ENCODE peak calls at places on chromosomes 11 and 22, in five cellular contexts. One of them, this sample, is unnamed.

GRCh38 chr11:114187173-114187572 is 109.0 kb upstream of the NNMT start:
- DNase-seq in GM12878: no peak
- DNase-seq in WTC11: no peak
- DNase-seq in HepG2: no peak
- DNase-seq in H1: no peak
- DNase-seq in this sample: no peak

GRCh38 chr11:26904114-26904513 is 89.8 kb upstream of the FIBIN start:
- DNase-seq in WTC11: no peak
- DNase-seq in H1: no peak
- DNase-seq in HepG2: no peak
- DNase-seq in GM12878: no peak
- DNase-seq in this sample: no peak

GRCh38 chr22:21444701-21445436 is 22.3 kb upstream of the TMEM191C start:
- DNase-seq in GM12878: no peak
- DNase-seq in WTC11: peak; percentile 8
- DNase-seq in HepG2: no peak
- DNase-seq in H1: peak; percentile 41
- DNase-seq in this sample: no peak

GRCh38 chr11:12017243-12017678 is 8.8 kb upstream of the DKK3 start:
- DNase-seq in HepG2: no peak
- DNase-seq in H1: no peak
- DNase-seq in GM12878: no peak
- DNase-seq in WTC11: no peak
- DNase-seq in this sample: no peak

GRCh38 chr11:45278721-45279120 is 7.4 kb downstream of the SYT13 start:
- DNase-seq in H1: no peak
- DNase-seq in WTC11: no peak
- DNase-seq in HepG2: no peak
- DNase-seq in GM12878: no peak
- DNase-seq in this sample: no peak

GRCh38 chr11:65524747-65525658 is at the start of gene SCYL1:
- DNase-seq in HepG2: no peak
- DNase-seq in WTC11: peak; percentile 78
- DNase-seq in H1: peak; percentile 88
- DNase-seq in GM12878: no peak
- DNase-seq in this sample: peak; percentile 74

GRCh38 chr22:35552186-35552842 is 11.7 kb downstream of the RASD2 start:
- DNase-seq in H1: peak; percentile 94
- DNase-seq in WTC11: peak; percentile 86
- DNase-seq in GM12878: no peak
- DNase-seq in HepG2: peak; percentile 23
- DNase-seq in this sample: peak; percentile 92

GRCh38 chr11:2721163-2721935 is 21.6 kb upstream of the KCNQ1OT1 start:
- DNase-seq in HepG2: no peak
- DNase-seq in H1: no peak
- DNase-seq in GM12878: no peak
- DNase-seq in WTC11: peak; percentile 63
- DNase-seq in this sample: no peak

GRCh38 chr11:77505956-77506355 is 32.1 kb upstream of the PAK1 start:
- DNase-seq in WTC11: no peak
- DNase-seq in GM12878: no peak
- DNase-seq in H1: no peak
- DNase-seq in HepG2: no peak
- DNase-seq in this sample: no peak

GRCh38 chr22:35482311-35482710 is 58.3 kb upstream of the RASD2 start:
- DNase-seq in H1: no peak
- DNase-seq in HepG2: no peak
- DNase-seq in GM12878: no peak
- DNase-seq in WTC11: no peak
- DNase-seq in this sample: no peak

GRCh38 chr22:20071524-20071972 is 8.5 kb upstream of the DGCR8 start:
- DNase-seq in GM12878: no peak
- DNase-seq in HepG2: no peak
- DNase-seq in WTC11: no peak
- DNase-seq in H1: no peak
- DNase-seq in this sample: peak; percentile 85

GRCh38 chr11:35355102-35355749 is 64.1 kb downstream of the SLC1A2 start:
- DNase-seq in GM12878: no peak
- DNase-seq in HepG2: no peak
- DNase-seq in WTC11: no peak
- DNase-seq in H1: no peak
- DNase-seq in this sample: no peak

GRCh38 chr11:130892847-130893246 is 23.4 kb downstream of the SNX19 start:
- DNase-seq in GM12878: no peak
- DNase-seq in H1: no peak
- DNase-seq in HepG2: no peak
- DNase-seq in WTC11: no peak
- DNase-seq in this sample: no peak

GRCh38 chr11:130902380-130902779 is 13.9 kb downstream of the SNX19 start:
- DNase-seq in GM12878: no peak
- DNase-seq in HepG2: no peak
- DNase-seq in WTC11: no peak
- DNase-seq in H1: no peak
- DNase-seq in this sample: no peak

GRCh38 chr11:130894322-130895025 is 21.8 kb downstream of the SNX19 start:
- DNase-seq in WTC11: peak; percentile 76
- DNase-seq in H1: peak; percentile 87
- DNase-seq in GM12878: peak; percentile 15
- DNase-seq in HepG2: peak; percentile 71
- DNase-seq in this sample: peak; percentile 62

GRCh38 chr11:130899106-130899505 is 17.2 kb downstream of the SNX19 start:
- DNase-seq in GM12878: no peak
- DNase-seq in WTC11: no peak
- DNase-seq in H1: no peak
- DNase-seq in HepG2: no peak
- DNase-seq in this sample: no peak

GRCh38 chr11:130897262-130898182 is 18.8 kb downstream of the SNX19 start:
- DNase-seq in HepG2: no peak
- DNase-seq in H1: no peak
- DNase-seq in WTC11: no peak
- DNase-seq in GM12878: no peak
- DNase-seq in this sample: no peak
- TF ChIP-seq ATF2 in HepG2: no peak
- TF ChIP-seq ATF2 in H1: no peak
- TF ChIP-seq ATF2 in WTC11: no peak
- TF ChIP-seq ATF2 in GM12878: no peak
- TF ChIP-seq ATF2 in this sample: no peak

GRCh38 chr11:74971424-74971823 is 17.3 kb upstream of the NEU3 start:
- DNase-seq in GM12878: no peak
- DNase-seq in WTC11: no peak
- DNase-seq in H1: no peak
- DNase-seq in HepG2: no peak
- DNase-seq in this sample: no peak

GRCh38 chr11:74970852-74971395 is 17.8 kb upstream of the NEU3 start:
- DNase-seq in HepG2: no peak
- DNase-seq in WTC11: no peak
- DNase-seq in GM12878: no peak
- DNase-seq in H1: no peak
- DNase-seq in this sample: no peak

GRCh38 chr11:74966651-74967050 is 17.6 kb downstream of the SPCS2 start:
- DNase-seq in HepG2: no peak
- DNase-seq in GM12878: no peak
- DNase-seq in WTC11: no peak
- DNase-seq in H1: no peak
- DNase-seq in this sample: no peak
- TF ChIP-seq ATF2 in HepG2: no peak
- TF ChIP-seq ATF2 in GM12878: no peak
- TF ChIP-seq ATF2 in WTC11: no peak
- TF ChIP-seq ATF2 in H1: no peak
- TF ChIP-seq ATF2 in this sample: no peak

GRCh38 chr11:64461081-64461480 is 102.1 kb downstream of the RPS6KA4 start:
- DNase-seq in H1: no peak
- DNase-seq in GM12878: no peak
- DNase-seq in HepG2: no peak
- DNase-seq in WTC11: no peak
- DNase-seq in this sample: no peak
- TF ChIP-seq ATF2 in H1: no peak
- TF ChIP-seq ATF2 in GM12878: no peak
- TF ChIP-seq ATF2 in HepG2: no peak
- TF ChIP-seq ATF2 in WTC11: no peak
- TF ChIP-seq ATF2 in this sample: no peak

DNA sequence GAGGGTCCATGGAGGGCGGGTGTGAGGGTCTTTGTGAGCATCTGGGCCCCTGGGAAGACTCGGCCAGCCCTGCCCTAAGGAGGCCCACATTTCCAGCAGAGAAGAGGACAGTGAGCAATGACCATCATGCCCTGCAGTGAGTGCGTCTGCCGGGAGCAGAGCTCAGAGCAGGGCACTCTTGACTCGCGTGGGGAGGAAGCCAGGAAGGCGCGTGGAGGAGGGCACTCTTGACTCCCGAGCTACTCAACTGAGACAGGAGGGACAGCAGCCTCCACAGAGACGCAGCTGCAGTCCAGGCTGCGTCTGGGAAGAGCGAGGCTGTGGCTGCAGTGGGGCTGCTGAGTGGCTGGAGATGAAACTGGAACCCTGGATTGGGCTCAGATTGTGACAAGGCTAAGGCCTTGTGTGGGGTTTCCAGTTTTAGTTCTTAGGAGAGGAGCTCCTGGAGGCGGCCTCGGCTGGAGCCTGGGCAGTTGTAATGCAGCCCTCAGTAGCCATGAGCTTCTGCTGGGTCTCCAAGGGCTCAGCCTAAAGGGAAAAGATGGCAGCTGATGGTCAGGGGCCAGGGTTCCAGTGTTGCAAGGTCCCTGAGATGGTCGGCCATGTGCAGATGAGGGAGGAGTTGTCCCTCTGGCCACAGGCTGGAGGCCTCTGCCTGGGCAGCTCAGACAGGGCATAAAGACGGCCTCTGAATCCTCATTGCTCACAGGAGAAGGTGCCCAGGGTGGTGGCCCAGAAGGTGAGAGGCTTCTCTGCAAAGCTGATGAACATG is 264.7 kb upstream of the B3GAT1 start:
- DNase-seq in GM12878: no peak
- DNase-seq in HepG2: no peak
- DNase-seq in H1: no peak
- DNase-seq in WTC11: no peak
- DNase-seq in this sample: no peak
- TF ChIP-seq ATF2 in GM12878: no peak
- TF ChIP-seq ATF2 in HepG2: no peak
- TF ChIP-seq ATF2 in H1: no peak
- TF ChIP-seq ATF2 in WTC11: no peak
- TF ChIP-seq ATF2 in this sample: no peak

GRCh38 chr11:36540998-36541397 is 26.8 kb upstream of the RAG1 start:
- DNase-seq in HepG2: peak; percentile 32
- DNase-seq in GM12878: peak; percentile 32
- DNase-seq in H1: no peak
- DNase-seq in WTC11: peak; percentile 25
- DNase-seq in this sample: no peak
- TF ChIP-seq ATF2 in HepG2: no peak
- TF ChIP-seq ATF2 in GM12878: no peak
- TF ChIP-seq ATF2 in H1: no peak
- TF ChIP-seq ATF2 in WTC11: no peak
- TF ChIP-seq ATF2 in this sample: no peak

GRCh38 chr11:117437041-117437790 is 109.6 kb downstream of the CEP164 start:
- DNase-seq in HepG2: no peak
- DNase-seq in GM12878: no peak
- DNase-seq in H1: no peak
- DNase-seq in WTC11: no peak
- DNase-seq in this sample: no peak

GRCh38 chr11:117434481-117434880 is 106.8 kb downstream of the CEP164 start:
- DNase-seq in GM12878: no peak
- DNase-seq in H1: no peak
- DNase-seq in WTC11: no peak
- DNase-seq in HepG2: no peak
- DNase-seq in this sample: no peak

GRCh38 chr11:117437791-117438130 is 110.1 kb downstream of the CEP164 start:
- DNase-seq in GM12878: no peak
- DNase-seq in WTC11: no peak
- DNase-seq in H1: no peak
- DNase-seq in HepG2: no peak
- DNase-seq in this sample: no peak

GRCh38 chr11:117433717-117434116 is 106.1 kb downstream of the CEP164 start:
- DNase-seq in H1: no peak
- DNase-seq in WTC11: no peak
- DNase-seq in GM12878: no peak
- DNase-seq in HepG2: no peak
- DNase-seq in this sample: no peak

GRCh38 chr11:117435296-117435695 is 107.6 kb downstream of the CEP164 start:
- DNase-seq in H1: no peak
- DNase-seq in GM12878: no peak
- DNase-seq in WTC11: no peak
- DNase-seq in HepG2: no peak
- DNase-seq in this sample: no peak
- TF ChIP-seq ATF2 in H1: no peak
- TF ChIP-seq ATF2 in GM12878: no peak
- TF ChIP-seq ATF2 in WTC11: no peak
- TF ChIP-seq ATF2 in HepG2: no peak
- TF ChIP-seq ATF2 in this sample: no peak

This sample was measured in K562.